ENCODE peak calls at places on chromosomes 4 and X, in four cellular contexts. E is OCI-LY7, V is cardiac muscle cell, A is heart right ventricle. R is an unnamed sample.

GRCh38 chr4:4333265-4333706 is 43.2 kb downstream of the ZBTB49 start:
- DNase-seq in E (no peak), V (peak; percentile 96), A (peak; percentile 50), R (peak; percentile 33)

GRCh38 chr4:85952982-85953650 is 406.7 kb downstream of the MAPK10 start:
- DNase-seq in E (no peak), V (no peak), A (no peak), R (no peak)

GRCh38 chr4:99808260-99808857 is 8.3 kb upstream of the DAPP1 start:
- DNase-seq in E (peak; percentile 82), V (peak; percentile 52), A (peak; percentile 40), R (peak; percentile 74)

GRCh38 chr4:185840201-185840600 is 28.2 kb upstream of the SORBS2 start:
- DNase-seq in E (no peak), V (no peak), A (no peak), R (no peak)

GRCh38 chrX:84064814-84065213 is 123.2 kb downstream of the RPS6KA6 start:
- DNase-seq in E (no peak), V (no peak), A (no peak), R (no peak)

GRCh38 chrX:141928432-141928831 is 24.7 kb downstream of the MAGEC1 start:
- DNase-seq in E (no peak), V (no peak), A (no peak), R (no peak)

GRCh38 chr4:141702472-141703182 is 66.2 kb downstream of the IL15 start:
- DNase-seq in E (no peak), V (peak; percentile 61), A (no peak), R (peak; percentile 12)

GRCh38 chr4:99537674-99538073 is 26.2 kb downstream of the TRMT10A start:
- DNase-seq in E (no peak), V (no peak), A (no peak), R (no peak)

GRCh38 chrX:153238361-153238760 is 59.3 kb downstream of the MAGEA1 start:
- DNase-seq in E (no peak), V (no peak), A (no peak), R (no peak)

GRCh38 chrX:129015381-129015780 is 507.9 kb downstream of the SMARCA1 start:
- DNase-seq in E (no peak), V (no peak), A (peak; percentile 3), R (no peak)

GRCh38 chr4:39745920-39746319 is 48.0 kb downstream of the UBE2K start:
- DNase-seq in E (no peak), V (no peak), A (no peak), R (no peak)

GRCh38 chr4:38169524-38169923 is 209.3 kb downstream of the PTTG2 start:
- DNase-seq in E (no peak), V (no peak), A (no peak), R (no peak)
- TF ChIP-seq CTCF in E (no peak), V (no peak), A (no peak), R (no peak)

GRCh38 chr4:143253156-143253555 is 68.4 kb downstream of the USP38 start:
- DNase-seq in E (no peak), V (no peak), A (no peak), R (no peak)

GRCh38 chr4:143260750-143261149 is 75.9 kb upstream of the GAB1 start:
- DNase-seq in E (no peak), V (no peak), A (no peak), R (no peak)

GRCh38 chr4:143252478-143252877 is 67.8 kb downstream of the USP38 start:
- DNase-seq in E (no peak), V (no peak), A (no peak), R (no peak)

GRCh38 chr4:143254479-143255216 is 69.9 kb downstream of the USP38 start:
- DNase-seq in E (peak; percentile 4), V (no peak), A (no peak), R (no peak)

GRCh38 chr4:143256456-143256855 is 71.7 kb downstream of the USP38 start:
- DNase-seq in E (no peak), V (no peak), A (no peak), R (no peak)
- TF ChIP-seq CTCF in E (no peak), V (no peak), A (no peak), R (no peak)

GRCh38 chr4:21884615-21885014 is 64.0 kb downstream of the KCNIP4 start:
- DNase-seq in E (no peak), V (no peak), A (no peak), R (no peak)

GRCh38 chr4:21882050-21882839 is 66.3 kb downstream of the KCNIP4 start:
- DNase-seq in E (no peak), V (no peak), A (no peak), R (no peak)

DNA sequence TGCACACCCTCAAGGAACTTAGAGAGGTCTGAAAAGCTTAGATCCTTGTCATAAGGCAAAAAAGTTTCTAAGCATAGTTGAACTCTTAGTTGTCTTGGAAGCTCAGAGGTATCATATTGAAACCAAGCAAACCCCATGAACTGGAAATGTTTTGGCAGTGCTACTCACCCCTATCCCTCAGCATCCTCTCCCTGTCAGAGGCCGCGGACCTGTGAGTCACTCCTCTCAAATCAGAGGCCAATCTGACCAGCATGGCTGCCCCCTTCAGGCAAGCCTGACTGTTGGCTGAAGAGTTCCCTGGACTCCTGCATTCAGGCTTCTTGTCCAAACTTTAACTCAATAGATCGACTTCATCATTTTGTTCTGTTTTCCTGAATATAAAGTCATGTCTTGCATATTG is 69.4 kb downstream of the KCNIP4 start:
- DNase-seq in E (no peak), V (peak; percentile 32), A (no peak), R (no peak)
- TF ChIP-seq CTCF in E (no peak), V (peak; percentile 17), A (no peak), R (no peak)

GRCh38 chrX:54237014-54237413 is 54.0 kb upstream of the FAM120C start:
- DNase-seq in E (no peak), V (no peak), A (no peak), R (no peak)

GRCh38 chrX:54238588-54238987 is 55.5 kb upstream of the FAM120C start:
- DNase-seq in E (no peak), V (no peak), A (no peak), R (no peak)
- TF ChIP-seq CTCF in E (no peak), V (no peak), A (no peak), R (no peak)